ENCODE peak calls at places on chromosomes 11 and 22, in eight cellular contexts. F, H, T, O, S, R, Y and E are unnamed samples.

GRCh38 chr11:86116386-86116726 is 47.5 kb upstream of the PICALM start:
- DNase-seq in F (no peak), H (peak), T (no peak), O (no peak), S (no peak), R (no peak), Y (no peak), E (no peak)

GRCh38 chr11:61516191-61516590 is 7.6 kb downstream of the LRRC10B start:
- DNase-seq in F (no peak), H (no peak), T (peak), O (peak), S (no peak), R (no peak), Y (no peak), E (no peak)

GRCh38 chr11:103622296-103622695 is 414.1 kb upstream of the DDI1 start:
- DNase-seq in F (no peak), H (no peak), T (no peak), O (no peak), S (no peak), R (no peak), Y (no peak), E (no peak)

GRCh38 chr11:36088234-36088975 is 144.5 kb downstream of the LDLRAD3 start:
- DNase-seq in F (no peak), H (peak), T (no peak), O (peak), S (no peak), R (no peak), Y (no peak), E (no peak)

GRCh38 chr11:18608373-18608772 is 8.8 kb downstream of the MISFA start:
- DNase-seq in F (no peak), H (peak), T (no peak), O (no peak), S (no peak), R (no peak), Y (no peak), E (no peak)

GRCh38 chr11:130315354-130315970 is 745 bp upstream of the ZBTB44 start:
- DNase-seq in F (peak), H (no peak), T (peak), O (peak), S (no peak), R (peak), Y (peak), E (peak)

GRCh38 chr11:14907411-14908213 is 15.6 kb upstream of the CYP2R1 start:
- DNase-seq in F (peak), H (peak), T (peak), O (peak), S (peak), R (peak), Y (peak), E (peak)

GRCh38 chr11:57269580-57270021 is 32.6 kb upstream of the APLNR start:
- DNase-seq in F (no peak), H (no peak), T (no peak), O (no peak), S (no peak), R (peak), Y (no peak), E (no peak)

GRCh38 chr11:57303990-57304579 is 20.7 kb downstream of the TNKS1BP1 start:
- DNase-seq in F (no peak), H (no peak), T (no peak), O (no peak), S (no peak), R (no peak), Y (no peak), E (peak)

GRCh38 chr11:19970944-19971343 is 189.3 kb downstream of the DBX1 start:
- DNase-seq in F (no peak), H (no peak), T (no peak), O (no peak), S (no peak), R (no peak), Y (no peak), E (no peak)

GRCh38 chr11:86977441-86978050 is 22.4 kb upstream of the FZD4 start:
- DNase-seq in F (no peak), H (no peak), T (no peak), O (no peak), S (peak), R (no peak), Y (no peak), E (no peak)

GRCh38 chr11:2788751-2789140 is 89.0 kb upstream of the KCNQ1OT1 start:
- DNase-seq in F (no peak), H (no peak), T (no peak), O (no peak), S (peak), R (peak), Y (no peak), E (peak)

GRCh38 chr11:66559862-66560676 is 8.3 kb downstream of the CTSF start:
- DNase-seq in F (no peak), H (no peak), T (no peak), O (no peak), S (no peak), R (no peak), Y (no peak), E (no peak)

GRCh38 chr11:65646921-65647701 is 9.2 kb downstream of the SIPA1 start:
- DNase-seq in F (no peak), H (no peak), T (peak), O (peak), S (no peak), R (peak), Y (no peak), E (no peak)

GRCh38 chr11:61495801-61496601 is 12.5 kb upstream of the LRRC10B start:
- DNase-seq in F (peak), H (peak), T (no peak), O (no peak), S (no peak), R (no peak), Y (no peak), E (peak)

GRCh38 chr11:131671764-131672163 is 301.3 kb downstream of the NTM start:
- DNase-seq in F (no peak), H (no peak), T (peak), O (peak), S (no peak), R (no peak), Y (no peak), E (no peak)

GRCh38 chr11:109892321-109892794 is 200.8 kb upstream of the ZC3H12C start:
- DNase-seq in F (no peak), H (no peak), T (peak), O (no peak), S (no peak), R (no peak), Y (no peak), E (no peak)

GRCh38 chr11:11413776-11414175 is 60.7 kb upstream of the CSNK2A3 start:
- DNase-seq in F (no peak), H (no peak), T (no peak), O (no peak), S (no peak), R (no peak), Y (no peak), E (no peak)

GRCh38 chr11:8567597-8568198 is 26.3 kb downstream of the STK33 start:
- DNase-seq in F (no peak), H (peak), T (no peak), O (no peak), S (no peak), R (no peak), Y (no peak), E (no peak)

GRCh38 chr22:29030618-29031235 is 30.9 kb downstream of the C22orf31 start:
- DNase-seq in F (peak), H (peak), T (peak), O (peak), S (peak), R (peak), Y (no peak), E (peak)

GRCh38 chr22:29032014-29032475 is 29.6 kb downstream of the C22orf31 start:
- DNase-seq in F (no peak), H (no peak), T (peak), O (peak), S (no peak), R (no peak), Y (no peak), E (no peak)

GRCh38 chr22:29031236-29031982 is 30.2 kb downstream of the C22orf31 start:
- DNase-seq in F (no peak), H (peak), T (peak), O (peak), S (peak), R (no peak), Y (no peak), E (peak)

GRCh38 chr22:29030016-29030617 is 31.5 kb downstream of the C22orf31 start:
- DNase-seq in F (no peak), H (no peak), T (peak), O (peak), S (no peak), R (no peak), Y (no peak), E (no peak)

GRCh38 chr22:29032584-29032983 is 29.0 kb downstream of the C22orf31 start:
- DNase-seq in F (no peak), H (peak), T (no peak), O (no peak), S (no peak), R (no peak), Y (no peak), E (no peak)
- H3K27ac ChIP-seq in F (peak), H (no peak), T (peak), O (no peak), S (peak), R (no peak), Y (no peak), E (peak)

GRCh38 chr11:120632579-120632978 is 121.0 kb downstream of the GRIK4 start:
- DNase-seq in F (no peak), H (no peak), T (peak), O (no peak), S (no peak), R (no peak), Y (no peak), E (no peak)
- TF ChIP-seq CTCF in F (no peak), H (no peak), T (peak), O (peak), S (no peak), R (no peak), Y (no peak), E (no peak)

DNA sequence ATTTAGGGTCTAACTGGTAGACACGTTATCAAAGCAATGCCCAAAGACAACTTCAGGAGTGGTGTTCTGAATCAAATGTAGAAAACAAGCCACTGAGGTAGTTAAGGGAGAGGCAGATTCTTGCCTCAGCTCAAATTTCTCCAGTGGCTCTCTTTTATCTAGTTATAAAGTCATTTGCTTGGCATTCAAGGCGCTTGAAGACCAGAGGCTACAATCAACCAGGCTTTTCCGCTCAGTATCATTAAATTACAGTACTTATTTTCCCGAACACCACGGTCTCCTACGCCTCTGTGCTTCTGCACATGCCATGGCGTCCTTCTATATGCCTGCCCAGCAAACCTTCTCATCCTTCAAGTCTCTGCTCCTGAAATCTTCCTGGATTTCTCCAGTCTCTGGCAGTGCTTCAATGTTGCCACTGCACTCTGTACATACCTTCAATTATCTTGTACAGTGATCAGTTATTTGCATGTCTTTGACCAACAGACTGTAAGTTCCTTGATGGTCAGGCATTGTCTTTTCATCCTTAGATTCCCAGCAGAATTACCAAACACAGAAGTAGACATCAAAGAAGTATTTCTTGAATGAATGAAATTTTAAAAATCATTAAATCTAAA is 1.4 kb downstream of the POGLUT3 start:
- DNase-seq in F (no peak), H (peak), T (no peak), O (no peak), S (no peak), R (no peak), Y (no peak), E (no peak)
- H3K27ac ChIP-seq in F (peak), H (peak), T (peak), O (no peak), S (peak), R (peak), Y (peak), E (peak)

GRCh38 chr11:120715239-120715638 is 203.7 kb downstream of the GRIK4 start:
- DNase-seq in F (no peak), H (no peak), T (peak), O (no peak), S (no peak), R (no peak), Y (no peak), E (no peak)
- TF ChIP-seq CTCF in F (peak), H (peak), T (peak), O (peak), S (no peak), R (peak), Y (no peak), E (peak)